ENCODE peak calls at places on chromosomes 4 and X, in four cellular contexts. One of them, this sample, is unnamed.

GRCh38 chr4:104747635-104748034 is 252.9 kb upstream of the CXXC4 start:
- DNase-seq in activated T-cell treated with anti-CD3 and anti-CD28 coated beads for 1 hour: no peak
- DNase-seq in sciatic nerve: no peak
- DNase-seq in stimulated activated CD8-positive, alpha-beta memory T cell treated with anti-CD3 and anti-CD28 coated beads, Interleukin-4, amount 100 ng/mL, for 4 hours: no peak
- DNase-seq in this sample: no peak

GRCh38 chr4:102390438-102390837 is 45.2 kb upstream of the SLC39A8 start:
- DNase-seq in activated T-cell treated with anti-CD3 and anti-CD28 coated beads for 1 hour: no peak
- DNase-seq in sciatic nerve: no peak
- DNase-seq in stimulated activated CD8-positive, alpha-beta memory T cell treated with anti-CD3 and anti-CD28 coated beads, Interleukin-4, amount 100 ng/mL, for 4 hours: no peak
- DNase-seq in this sample: no peak

GRCh38 chr4:121140712-121141111 is 23.4 kb downstream of the TNIP3 start:
- DNase-seq in activated T-cell treated with anti-CD3 and anti-CD28 coated beads for 1 hour: no peak
- DNase-seq in sciatic nerve: no peak
- DNase-seq in stimulated activated CD8-positive, alpha-beta memory T cell treated with anti-CD3 and anti-CD28 coated beads, Interleukin-4, amount 100 ng/mL, for 4 hours: no peak
- DNase-seq in this sample: no peak

GRCh38 chr4:141458501-141458900 is 177.9 kb upstream of the IL15 start:
- DNase-seq in activated T-cell treated with anti-CD3 and anti-CD28 coated beads for 1 hour: no peak
- DNase-seq in sciatic nerve: no peak
- DNase-seq in stimulated activated CD8-positive, alpha-beta memory T cell treated with anti-CD3 and anti-CD28 coated beads, Interleukin-4, amount 100 ng/mL, for 4 hours: no peak
- DNase-seq in this sample: no peak

GRCh38 chr4:6199344-6199921 is 916 bp downstream of the JAKMIP1 start:
- DNase-seq in activated T-cell treated with anti-CD3 and anti-CD28 coated beads for 1 hour: no peak
- DNase-seq in sciatic nerve: peak
- DNase-seq in stimulated activated CD8-positive, alpha-beta memory T cell treated with anti-CD3 and anti-CD28 coated beads, Interleukin-4, amount 100 ng/mL, for 4 hours: no peak
- DNase-seq in this sample: no peak

GRCh38 chrX:154295664-154296310 is at the start of gene TKTL1:
- DNase-seq in activated T-cell treated with anti-CD3 and anti-CD28 coated beads for 1 hour: no peak
- DNase-seq in sciatic nerve: no peak
- DNase-seq in stimulated activated CD8-positive, alpha-beta memory T cell treated with anti-CD3 and anti-CD28 coated beads, Interleukin-4, amount 100 ng/mL, for 4 hours: no peak
- DNase-seq in this sample: no peak

GRCh38 chrX:48737213-48737938 is 24.2 kb upstream of the GLOD5 start:
- DNase-seq in activated T-cell treated with anti-CD3 and anti-CD28 coated beads for 1 hour: peak
- DNase-seq in sciatic nerve: peak
- DNase-seq in stimulated activated CD8-positive, alpha-beta memory T cell treated with anti-CD3 and anti-CD28 coated beads, Interleukin-4, amount 100 ng/mL, for 4 hours: peak
- DNase-seq in this sample: peak

GRCh38 chr4:57109847-57110634 is at the start of gene IGFBP7:
- DNase-seq in activated T-cell treated with anti-CD3 and anti-CD28 coated beads for 1 hour: no peak
- DNase-seq in sciatic nerve: peak
- DNase-seq in stimulated activated CD8-positive, alpha-beta memory T cell treated with anti-CD3 and anti-CD28 coated beads, Interleukin-4, amount 100 ng/mL, for 4 hours: no peak
- DNase-seq in this sample: no peak